ENCODE peak calls at places on chromosomes 2 and 18, in five cellular contexts. M, W, G, T and N are unnamed samples.

GRCh38 chr2:7999683-8000476 is 682.0 kb upstream of the ID2 start:
- DNase-seq in T (no peak), M (no peak), W (no peak), G (no peak), N (no peak)

GRCh38 chr18:75029456-75029855 is 179.5 kb downstream of the PTGR3 start:
- DNase-seq in G (no peak), T (no peak), M (no peak), W (no peak), N (no peak)

GRCh38 chr2:866009-866680 is 84.5 kb upstream of the SNTG2 start:
- DNase-seq in W (no peak), M (no peak), G (no peak), T (peak; percentile 34), N (no peak)

GRCh38 chr2:114400890-114401289 is 41.6 kb upstream of the DPP10 start:
- DNase-seq in W (no peak), T (no peak), M (no peak), G (no peak), N (no peak)

GRCh38 chr2:9937258-9937657 is 14.2 kb upstream of the GRHL1 start:
- DNase-seq in M (no peak), T (no peak), G (no peak), W (no peak), N (no peak)

GRCh38 chr2:136141510-136142154 is 23.7 kb upstream of the CXCR4 start:
- DNase-seq in W (peak; percentile 28), G (no peak), M (no peak), T (peak; percentile 76), N (no peak)

GRCh38 chr2:230921806-230922595 is 3.0 kb downstream of the GPR55 start:
- DNase-seq in M (no peak), T (no peak), G (no peak), W (no peak), N (peak; percentile 15)

GRCh38 chr2:204655101-204655500 is 109.8 kb downstream of the PARD3B start:
- DNase-seq in W (no peak), M (no peak), T (no peak), G (no peak), N (peak; percentile 43)

GRCh38 chr18:9792565-9793226 is 84.6 kb downstream of the RAB31 start:
- DNase-seq in G (no peak), T (peak; percentile 28), W (no peak), M (no peak), N (no peak)

GRCh38 chr2:36277876-36278523 is 77.6 kb upstream of the CRIM1 start:
- DNase-seq in W (no peak), T (no peak), G (no peak), M (no peak), N (no peak)

GRCh38 chr2:175205523-175205922 is 24.0 kb upstream of the ATP5MC3 start:
- DNase-seq in G (no peak), T (no peak), W (no peak), M (peak; percentile 16), N (peak; percentile 78)

GRCh38 chr2:167134381-167135072 is 246.2 kb downstream of the XIRP2 start:
- DNase-seq in G (no peak), W (no peak), M (peak; percentile 54), T (no peak), N (peak; percentile 76)

GRCh38 chr2:62475172-62476011 is 30.6 kb downstream of the TMEM17 start:
- DNase-seq in W (peak; percentile 81), T (no peak), M (peak; percentile 95), G (peak; percentile 57), N (peak; percentile 60)

GRCh38 chr2:85195956-85196355 is 62.8 kb downstream of the TCF7L1 start:
- DNase-seq in G (peak; percentile 40), M (no peak), T (no peak), W (no peak), N (no peak)

GRCh38 chr2:69643602-69644505 is at the start of gene AAK1:
- DNase-seq in M (peak; percentile 93), G (peak; percentile 95), T (peak; percentile 86), W (peak; percentile 92), N (peak; percentile 86)

GRCh38 chr2:67797801-67798535 is 264.8 kb downstream of the C1D start:
- DNase-seq in M (peak; percentile 58), W (no peak), G (no peak), T (no peak), N (peak; percentile 64)

DNA sequence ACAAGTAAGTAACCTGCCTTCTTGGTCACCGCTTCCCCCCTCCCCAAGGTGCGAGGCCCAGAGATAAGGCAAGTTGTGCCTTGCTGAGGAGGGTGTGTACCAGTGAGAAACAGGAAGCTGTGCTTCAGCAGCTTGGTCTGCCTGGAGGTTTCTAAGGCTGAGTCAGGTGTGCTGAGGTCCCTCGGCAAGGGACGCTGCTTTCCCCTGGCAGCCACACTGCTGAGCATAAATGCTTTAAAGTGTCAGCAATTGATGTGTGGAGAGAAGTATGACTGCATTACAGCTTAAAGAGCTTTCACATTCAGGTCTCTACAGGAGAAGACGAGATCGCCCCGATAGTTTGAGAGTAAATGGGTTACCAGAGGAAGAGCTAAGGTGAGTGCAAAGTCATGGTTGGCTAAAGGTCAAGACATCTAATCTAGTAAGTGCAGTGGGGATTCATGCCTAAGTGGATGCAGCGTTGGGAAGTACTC is 86.9 kb downstream of the LIMS1 start:
- DNase-seq in T (no peak), W (peak; percentile 73), G (no peak), M (peak; percentile 69), N (no peak)
- H3K4me3 ChIP-seq in T (no peak overlapping the region), W (peak overlapping the region; percentile 7), G (no peak overlapping the region), M (no peak overlapping the region), N (no peak overlapping the region)

DNA sequence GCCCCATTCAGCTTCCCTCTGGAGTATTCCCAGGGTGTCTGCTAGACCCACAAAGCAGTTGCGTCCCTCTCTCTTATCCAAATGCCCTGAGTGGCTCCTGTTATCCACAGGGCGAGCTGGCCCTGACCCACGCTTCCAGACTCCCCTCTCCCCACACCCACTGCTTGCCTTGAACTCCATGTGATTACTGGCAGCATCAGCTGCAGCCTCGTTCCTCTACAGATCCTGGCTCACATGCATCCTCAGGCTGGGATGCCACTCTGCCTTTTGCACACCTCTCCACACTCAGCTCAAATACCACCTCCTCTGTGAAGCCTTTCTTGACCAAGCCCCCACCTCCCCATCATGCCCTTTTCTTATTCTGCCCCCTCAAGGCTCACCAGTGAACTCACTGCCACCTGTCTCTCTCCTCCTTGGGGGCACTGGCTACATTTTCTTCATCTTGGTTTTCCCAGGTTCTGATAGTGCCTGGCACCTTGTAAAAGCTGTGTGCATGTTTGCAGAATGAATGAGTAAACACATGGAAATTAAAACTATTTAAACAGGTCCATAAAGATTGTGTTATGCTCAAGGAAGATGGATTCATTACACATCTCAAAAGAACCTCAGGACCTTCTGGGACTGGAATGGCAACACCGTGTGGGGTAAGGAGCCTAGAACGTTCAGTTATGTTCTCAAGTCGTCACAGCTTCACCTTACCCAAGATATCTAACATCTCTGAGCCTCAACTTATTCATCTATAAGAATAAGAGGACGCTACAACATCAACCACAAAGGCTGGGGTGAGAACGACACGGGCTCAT is 165.0 kb downstream of the BCL2 start:
- DNase-seq in W (no peak), G (no peak), M (no peak), T (no peak), N (no peak)
- H3K4me3 ChIP-seq in W (no peak overlapping the region), G (no peak overlapping the region), M (no peak overlapping the region), T (no peak overlapping the region), N (no peak overlapping the region)

DNA sequence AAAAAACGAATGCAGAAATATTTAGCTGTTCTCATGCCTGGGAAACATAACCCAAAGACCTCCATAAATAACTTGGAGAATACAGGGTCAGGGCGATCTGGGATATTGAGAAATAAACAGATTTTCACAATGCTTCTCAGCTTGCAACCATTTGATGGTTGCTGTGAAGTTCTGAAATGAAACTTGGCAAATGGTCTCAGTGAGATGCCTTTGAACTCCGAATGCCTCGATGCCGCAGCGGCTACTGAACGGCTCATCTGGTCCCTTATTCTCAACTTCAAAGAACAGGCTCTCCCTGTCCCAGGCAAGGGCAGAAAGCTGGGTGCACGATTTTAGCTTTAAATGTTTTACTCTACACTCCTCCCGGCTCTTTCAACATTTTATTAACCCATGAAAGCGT is 78.1 kb downstream of the ZNF516 start:
- DNase-seq in T (no peak), G (no peak), W (peak; percentile 44), M (no peak), N (peak; percentile 89)
- H3K4me3 ChIP-seq in T (no peak overlapping the region), G (no peak overlapping the region), W (no peak overlapping the region), M (no peak overlapping the region), N (no peak overlapping the region)

GRCh38 chr2:219285894-219286425 is 6.8 kb downstream of the DNAJB2 start:
- DNase-seq in M (no peak), W (no peak), G (peak; percentile 40), T (peak; percentile 55), N (peak; percentile 48)
- H3K4me3 ChIP-seq in M (no peak overlapping the region), W (no peak overlapping the region), G (no peak overlapping the region), T (no peak overlapping the region), N (no peak overlapping the region)

DNA sequence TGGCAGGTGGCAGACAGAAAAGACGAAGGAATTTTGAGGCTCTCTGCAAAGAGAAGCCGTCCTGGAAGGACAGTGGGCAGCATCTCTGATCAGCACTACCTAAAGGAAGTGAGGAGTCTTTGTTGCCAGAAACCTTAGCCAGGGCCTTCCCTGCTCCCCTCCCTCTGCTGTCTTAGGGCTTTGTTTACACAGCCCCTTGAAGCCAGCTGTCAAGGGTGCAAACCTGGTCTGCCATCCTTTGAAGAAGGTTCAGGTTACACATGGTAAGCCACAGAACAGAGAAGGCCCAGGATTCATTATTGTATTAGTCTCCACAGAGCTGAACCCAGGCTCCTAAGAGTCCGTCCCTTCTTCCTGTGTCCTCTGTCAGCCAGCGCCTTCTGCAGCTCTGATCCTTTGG is 356.7 kb downstream of the TGIF1 start:
- DNase-seq in W (no peak), G (no peak), M (no peak), T (no peak), N (no peak)
- H3K4me3 ChIP-seq in W (no peak overlapping the region), G (no peak overlapping the region), M (no peak overlapping the region), T (no peak overlapping the region), N (no peak overlapping the region)

DNA sequence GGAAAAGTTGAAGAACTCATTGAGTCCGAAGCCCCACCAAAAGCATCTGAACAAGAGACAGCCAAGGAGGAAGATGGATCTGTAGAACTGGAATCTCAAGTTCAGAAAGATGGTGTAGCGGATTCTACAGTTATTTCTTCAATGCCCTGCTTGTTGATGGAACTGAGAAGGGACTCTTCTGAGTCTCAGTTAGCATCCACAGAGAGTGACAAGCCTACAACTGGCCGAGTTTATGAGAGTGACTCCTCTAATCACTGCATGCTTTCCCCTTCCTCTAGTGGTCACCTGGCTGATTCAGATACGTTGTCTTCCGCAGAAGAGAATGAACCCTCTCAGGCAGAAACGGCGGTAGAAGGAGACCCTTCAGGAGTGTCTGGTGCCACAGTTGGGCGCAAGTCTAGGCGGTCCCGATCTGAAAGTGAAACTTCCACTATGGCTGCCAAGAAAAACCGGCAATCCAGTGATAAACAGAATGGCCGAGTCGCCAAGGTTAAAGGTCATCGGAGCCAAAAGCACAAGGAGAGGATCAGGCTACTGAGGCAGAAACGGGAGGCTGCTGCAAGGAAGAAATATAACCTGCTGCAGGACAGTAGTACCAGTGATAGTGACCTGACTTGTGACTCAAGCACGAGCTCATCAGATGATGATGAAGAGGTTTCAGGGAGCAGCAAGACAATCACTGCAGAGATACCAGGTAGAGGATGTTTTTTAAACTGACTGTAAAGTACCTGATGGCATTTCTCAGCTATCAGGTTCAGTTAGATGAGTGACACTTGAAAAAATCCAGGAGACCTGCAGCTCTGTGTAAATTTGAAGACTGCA is 111.9 kb downstream of the HAUS1 start:
- DNase-seq in M (no peak), W (no peak), G (peak; percentile 44), T (no peak), N (no peak)
- H3K4me3 ChIP-seq in M (no peak overlapping the region), W (no peak overlapping the region), G (peak overlapping the region; percentile 1), T (no peak overlapping the region), N (no peak overlapping the region)

DNA sequence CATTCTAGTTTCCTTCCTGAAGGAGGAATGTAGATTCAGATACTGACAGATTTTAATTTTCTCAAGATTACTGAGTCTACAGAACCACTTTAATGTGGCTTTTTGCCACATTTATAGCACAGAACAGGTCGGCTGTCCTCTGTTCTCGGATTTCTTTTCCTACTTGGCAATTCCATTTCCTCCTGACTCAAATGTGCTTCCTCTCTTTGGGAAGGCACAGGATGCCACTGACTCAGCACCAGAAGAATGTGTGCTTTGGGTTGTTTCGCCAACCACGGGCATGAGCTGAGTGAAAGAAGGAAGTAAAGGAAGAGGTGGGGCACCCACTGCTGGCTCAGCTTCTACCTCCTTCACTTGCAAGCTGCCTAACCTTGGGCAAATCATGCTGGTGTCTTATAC is 970.6 kb upstream of the ACVR2A start:
- DNase-seq in T (no peak), G (no peak), M (peak; percentile 98), W (no peak), N (peak; percentile 71)
- H3K4me3 ChIP-seq in T (no peak overlapping the region), G (no peak overlapping the region), M (no peak overlapping the region), W (no peak overlapping the region), N (no peak overlapping the region)